ENCODE peak calls at places on chromosomes 4 and X, in four cellular contexts. H is pons, T is MM.1S, X is LNCaP clone FGC. C is an unnamed sample.

GRCh38 chrX:9578083-9578779 is 113.4 kb downstream of the TBL1X start:
- DNase-seq in T (no peak), X (no peak), H (peak; percentile 83), C (no peak)

GRCh38 chr4:183798249-183798920 is 106.7 kb upstream of the STOX2 start:
- DNase-seq in X (no peak), T (no peak), H (no peak), C (no peak)

GRCh38 chr4:52911684-52912294 is 49.7 kb downstream of the RASL11B start:
- DNase-seq in X (peak; percentile 50), H (peak; percentile 66), T (peak; percentile 65), C (peak; percentile 79)

GRCh38 chr4:30294295-30294694 is 425.9 kb upstream of the PCDH7 start:
- DNase-seq in X (no peak), T (peak; percentile 7), H (no peak), C (no peak)

GRCh38 chrX:114675365-114675764 is 91.5 kb downstream of the HTR2C start:
- DNase-seq in H (no peak), T (no peak), X (no peak), C (no peak)

GRCh38 chr4:185559913-185560281 is 24.6 kb upstream of the PDLIM3 start:
- DNase-seq in H (no peak), X (no peak), T (no peak), C (no peak)

GRCh38 chrX:19643203-19643602 is 127.9 kb upstream of the MAP3K15 start:
- DNase-seq in X (no peak), T (no peak), H (no peak), C (no peak)

GRCh38 chrX:134821370-134821769 is 163.1 kb upstream of the PLAC1 start:
- DNase-seq in X (no peak), H (no peak), T (peak; percentile 34), C (no peak)

GRCh38 chr4:24551492-24552330 is 32.6 kb downstream of the DHX15 start:
- DNase-seq in X (peak; percentile 71), H (peak; percentile 35), T (no peak), C (no peak)

GRCh38 chr4:76499461-76499860 is 64.4 kb downstream of the SHROOM3 start:
- DNase-seq in X (no peak), T (no peak), H (no peak), C (no peak)

GRCh38 chr4:173801361-173801760 is 271.3 kb upstream of the HAND2 start:
- DNase-seq in T (no peak), H (no peak), X (no peak), C (no peak)

GRCh38 chr4:169359961-169360360 is 89.2 kb upstream of the SH3RF1 start:
- DNase-seq in X (peak; percentile 75), H (no peak), T (no peak), C (no peak)

GRCh38 chr4:71206763-71207162 is 132.1 kb upstream of the SLC4A4 start:
- DNase-seq in H (no peak), X (no peak), T (no peak), C (no peak)

GRCh38 chr4:169993531-169993930 is 32.7 kb downstream of the MFAP3L start:
- DNase-seq in T (no peak), H (peak; percentile 97), X (no peak), C (no peak)

GRCh38 chr4:139184129-139184528 is 7.1 kb upstream of the ELF2 start:
- DNase-seq in T (peak; percentile 68), X (no peak), H (peak; percentile 36), C (no peak)

GRCh38 chr4:11954093-11954492 is 525.4 kb upstream of the HS3ST1 start:
- DNase-seq in X (peak; percentile 38), T (peak; percentile 14), H (peak; percentile 52), C (no peak)

GRCh38 chrX:27463187-27463586 is at the start of gene PPP4R3C:
- DNase-seq in H (no peak), T (no peak), X (no peak), C (no peak)

GRCh38 chr4:76690091-76690905 is 207.6 kb downstream of the SOWAHB start:
- DNase-seq in X (no peak), T (no peak), H (no peak), C (no peak)

GRCh38 chr4:110371016-110371795 is 104.7 kb upstream of the ENPEP start:
- DNase-seq in T (no peak), H (no peak), X (no peak), C (no peak)

GRCh38 chrX:137565921-137566745 is at the start of gene ZIC3:
- DNase-seq in T (no peak), X (no peak), H (peak; percentile 65), C (no peak)

GRCh38 chr4:74267998-74268606 is 40.2 kb upstream of the EPGN start:
- DNase-seq in X (no peak), T (peak; percentile 42), H (peak; percentile 3), C (no peak)

GRCh38 chr4:11456441-11456840 is 27.7 kb upstream of the HS3ST1 start:
- DNase-seq in X (no peak), H (no peak), T (no peak), C (no peak)

GRCh38 chr4:5863461-5864113 is 29.3 kb downstream of the CRMP1 start:
- DNase-seq in T (peak; percentile 6), H (no peak), X (no peak), C (no peak)

GRCh38 chr4:142405021-142405991 is 440.8 kb downstream of the INPP4B start:
- DNase-seq in X (no peak), H (peak; percentile 77), T (peak; percentile 23), C (peak; percentile 82)

GRCh38 chr4:76515975-76516853 is 81.2 kb downstream of the SHROOM3 start:
- DNase-seq in X (no peak), H (no peak), T (no peak), C (no peak)

GRCh38 chrX:151151668-151152267 is 24.6 kb upstream of the GPR50 start:
- DNase-seq in X (peak; percentile 3), T (peak; percentile 56), H (peak; percentile 52), C (peak; percentile 0)

GRCh38 chr4:52091811-52092210 is 40.7 kb downstream of the SPATA18 start:
- DNase-seq in X (no peak), T (no peak), H (no peak), C (no peak)

GRCh38 chr4:48985976-48986653 is at the start of gene CWH43:
- DNase-seq in T (no peak), H (no peak), X (no peak), C (no peak)

GRCh38 chrX:19513383-19513782 is 1.9 kb downstream of the MAP3K15 start:
- DNase-seq in X (no peak), H (no peak), T (no peak), C (no peak)

GRCh38 chrX:54171527-54171926 is 11.5 kb downstream of the FAM120C start:
- DNase-seq in T (no peak), X (no peak), H (no peak), C (no peak)

GRCh38 chrX:48813605-48814004 is 11.7 kb downstream of the HDAC6 start:
- DNase-seq in H (peak; percentile 12), X (no peak), T (no peak), C (no peak)

GRCh38 chr4:149291463-149291862 is 524.2 kb downstream of the IQCM start:
- DNase-seq in T (no peak), H (peak; percentile 17), X (peak; percentile 86), C (no peak)

GRCh38 chrX:67555578-67556203 is 11.9 kb downstream of the AR start:
- DNase-seq in X (no peak), H (no peak), T (peak; percentile 27), C (peak; percentile 9)

GRCh38 chr4:152114562-152114961 is 353.8 kb upstream of the GATB start:
- DNase-seq in X (no peak), T (no peak), H (no peak), C (no peak)

GRCh38 chr4:169649545-169650226 is 29.3 kb downstream of the CLCN3 start:
- DNase-seq in H (peak; percentile 48), X (no peak), T (no peak), C (no peak)

GRCh38 chr4:67451464-67451863 is 93.8 kb downstream of the CENPC start:
- DNase-seq in T (no peak), X (no peak), H (no peak), C (no peak)

GRCh38 chr4:174631901-174632758 is 109.8 kb upstream of the HPGD start:
- DNase-seq in X (peak; percentile 19), H (peak; percentile 74), T (peak; percentile 70), C (no peak)